ENCODE peak calls at places on chromosomes 4 and X, in eight cellular contexts. K is AG04450; X is foreskin fibroblast; J is CD8-positive, alpha-beta T cell; U is upper lobe of right lung; S is GM12865; Z is GM13977; H is AG04449. O is an unnamed sample.
A peak's percentile ranks its signal among the peaks of the same experiment; 100 is the strongest.

GRCh38 chr4:40173470-40173875 is 23.4 kb upstream of the RHOH start:
- DNase-seq in U (no peak), K (no peak), Z (peak; percentile 42), H (no peak), X (no peak), S (peak; percentile 70), J (no peak), O (peak; percentile 16)

GRCh38 chrX:150324035-150324728 is 38.9 kb upstream of the MAMLD1 start:
- DNase-seq in J (no peak), Z (no peak), U (no peak), K (peak; percentile 69), H (peak; percentile 37), S (no peak), X (peak; percentile 72), O (no peak)

GRCh38 chrX:17104433-17104832 is 158.0 kb downstream of the REPS2 start:
- DNase-seq in S (no peak), H (no peak), J (no peak), U (no peak), Z (no peak), K (no peak), X (no peak), O (no peak)

GRCh38 chr4:153522800-153523089 is 56.6 kb downstream of the TMEM131L start:
- DNase-seq in Z (peak; percentile 41), J (no peak), H (no peak), U (no peak), S (peak; percentile 83), K (no peak), X (no peak), O (no peak)

GRCh38 chr4:168589154-168589553 is 92.3 kb downstream of the PALLD start:
- DNase-seq in H (no peak), U (no peak), J (no peak), S (no peak), X (peak; percentile 59), K (no peak), Z (no peak), O (no peak)

GRCh38 chr4:3436798-3437581 is 4.8 kb upstream of the HGFAC start:
- DNase-seq in Z (no peak), X (peak; percentile 55), K (no peak), J (no peak), H (no peak), U (peak; percentile 79), S (peak; percentile 31), O (no peak)

GRCh38 chr4:138911903-138912713 is 103.5 kb upstream of the NOCT start:
- DNase-seq in S (no peak), X (no peak), K (no peak), J (no peak), Z (no peak), H (no peak), U (peak; percentile 67), O (no peak)

GRCh38 chr4:15653864-15654391 is 1.2 kb downstream of the FBXL5 start:
- DNase-seq in U (no peak), H (no peak), Z (peak; percentile 47), S (peak; percentile 69), X (peak; percentile 25), J (no peak), K (no peak), O (peak; percentile 45)

GRCh38 chrX:9597361-9598035 is 132.6 kb downstream of the TBL1X start:
- DNase-seq in S (no peak), Z (no peak), J (no peak), X (no peak), K (no peak), H (no peak), U (no peak), O (no peak)

GRCh38 chrX:48509245-48509590 is 426 bp downstream of the PORCN start:
- DNase-seq in K (no peak), J (peak; percentile 28), X (no peak), S (peak; percentile 10), Z (no peak), U (no peak), H (no peak), O (no peak)

GRCh38 chrX:118585296-118585695 is 89.7 kb downstream of the DOCK11 start:
- DNase-seq in H (no peak), K (no peak), J (no peak), S (no peak), Z (no peak), U (no peak), X (no peak), O (no peak)

GRCh38 chr4:173707658-173708415 is 177.8 kb upstream of the HAND2 start:
- DNase-seq in S (no peak), K (no peak), U (no peak), X (no peak), Z (no peak), H (no peak), J (no peak), O (no peak)

GRCh38 chrX:110180176-110180927 is 137.5 kb downstream of the AMMECR1 start:
- DNase-seq in X (peak; percentile 62), U (no peak), S (no peak), H (no peak), J (no peak), K (peak; percentile 38), Z (no peak), O (no peak)

GRCh38 chr4:57318694-57319093 is 208.5 kb upstream of the IGFBP7 start:
- DNase-seq in K (no peak), X (no peak), H (no peak), U (no peak), J (no peak), Z (no peak), S (no peak), O (no peak)

GRCh38 chrX:555589-556220 is 74.9 kb upstream of the SHOX start:
- DNase-seq in S (no peak), X (no peak), H (no peak), J (no peak), K (no peak), U (no peak), Z (no peak), O (no peak)

GRCh38 chrX:69562904-69563568 is 52.9 kb upstream of the EDA start:
- DNase-seq in X (no peak), J (no peak), S (no peak), U (no peak), K (no peak), Z (no peak), H (no peak), O (no peak)

GRCh38 chr4:26787461-26788340 is 72.9 kb upstream of the STIM2 start:
- DNase-seq in Z (no peak), K (no peak), J (peak; percentile 40), X (peak; percentile 34), H (no peak), S (peak; percentile 9), U (no peak), O (no peak)

GRCh38 chr4:1615786-1616573 is 68.1 kb downstream of the FAM53A start:
- DNase-seq in S (no peak), X (no peak), H (no peak), K (no peak), Z (no peak), U (peak; percentile 89), J (peak; percentile 51), O (no peak)

GRCh38 chr4:110020681-110021443 is 108.2 kb downstream of the EGF start:
- DNase-seq in K (no peak), J (no peak), Z (no peak), U (no peak), X (no peak), S (no peak), H (no peak), O (no peak)

GRCh38 chr4:164977243-164978164 is at the start of gene TRIM61:
- DNase-seq in S (peak; percentile 93), H (no peak), X (no peak), Z (peak; percentile 71), K (no peak), J (peak; percentile 51), U (peak; percentile 82), O (peak; percentile 81)

GRCh38 chrX:103845165-103845653 is 13.2 kb upstream of the RAB9B start:
- DNase-seq in K (peak; percentile 38), X (peak; percentile 56), U (peak; percentile 63), S (peak; percentile 59), H (peak; percentile 70), Z (peak; percentile 36), J (peak; percentile 20), O (peak; percentile 63)
- TF ChIP-seq CTCF in K (peak; percentile 61), X (peak; percentile 60), U (peak; percentile 55), S (peak; percentile 41), H (peak; percentile 56), Z (peak; percentile 85), J (peak; percentile 52), O (peak; percentile 75)

DNA sequence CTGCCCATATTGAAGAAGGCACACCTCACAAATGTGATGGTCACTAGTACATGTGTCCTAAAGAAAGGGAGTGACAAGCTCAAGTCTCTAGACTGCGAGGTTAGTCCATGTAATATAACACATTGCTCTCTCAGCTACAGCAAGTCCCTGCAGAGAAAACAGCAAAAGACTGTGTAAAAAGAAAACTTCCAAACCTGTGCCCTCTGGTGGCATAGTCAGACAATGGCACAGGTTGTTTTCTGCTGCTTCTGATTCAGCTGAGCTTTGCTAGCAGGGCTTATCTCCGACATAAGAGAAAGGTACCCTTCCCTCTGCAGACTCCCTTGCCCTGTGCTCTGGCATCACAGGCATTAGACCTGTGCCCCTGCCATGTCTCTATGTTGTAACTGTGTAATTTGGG is 1.4 kb upstream of the SERPINA7 start:
- DNase-seq in U (no peak), J (no peak), Z (no peak), H (no peak), X (no peak), S (no peak), K (no peak), O (peak; percentile 50)
- TF ChIP-seq CTCF in U (no peak), J (no peak), Z (peak; percentile 20), H (no peak), X (no peak), S (peak; percentile 11), K (peak; percentile 33), O (peak; percentile 49)

DNA sequence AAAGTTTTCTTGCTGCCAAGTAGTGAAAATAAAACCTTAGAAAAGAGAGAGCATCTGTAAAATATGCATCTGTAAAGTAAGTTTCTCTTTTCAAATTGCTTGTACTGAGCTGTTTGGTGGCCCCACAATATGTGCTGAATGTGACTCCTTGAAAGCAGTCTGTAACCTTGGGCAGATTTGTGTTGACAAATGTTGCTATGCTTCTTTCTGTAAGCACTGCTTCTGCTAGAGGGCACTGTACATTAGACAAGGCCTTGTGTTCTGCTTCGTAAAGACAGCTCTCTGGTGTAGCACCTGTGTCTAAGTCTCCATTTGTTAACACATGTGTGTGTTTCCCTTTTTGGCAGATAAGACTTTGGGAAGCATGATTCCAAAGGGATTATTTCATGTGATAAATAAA is 56.6 kb upstream of the NRK start:
- DNase-seq in J (no peak), Z (no peak), S (no peak), H (no peak), K (no peak), U (no peak), X (no peak), O (no peak)
- TF ChIP-seq CTCF in J (no peak), Z (no peak), S (no peak), H (no peak), K (no peak), U (no peak), X (no peak), O (no peak)

GRCh38 chr4:82852751-82853053 is 38.3 kb downstream of the SEC31A start:
- DNase-seq in J (no peak), U (no peak), H (no peak), Z (no peak), S (no peak), K (no peak), X (no peak), O (no peak)
- TF ChIP-seq CTCF in J (no peak), U (no peak), H (no peak), Z (no peak), S (no peak), K (no peak), X (no peak), O (no peak)

O was measured in MM.1S.